ENCODE peak calls at places on chromosomes 11 and 22, in eight cellular contexts. One of them, this sample, is unnamed.

GRCh38 chr22:29625090-29625825 is 21.8 kb downstream of the NF2 start:
- DNase-seq in COR-L47: peak; percentile 25
- DNase-seq in activated CD4-positive, alpha-beta T cell treated with anti-CD3 and anti-CD28 coated beads, Interleukin-2, amount 50 U/mL, for 1 hour: peak; percentile 41
- DNase-seq in brain microvascular endothelial cell: peak; percentile 68
- DNase-seq in NCI-H2171: no peak
- DNase-seq in AG09319: peak; percentile 38
- DNase-seq in occipital lobe: no peak
- DNase-seq in NCI-H1436: no peak
- DNase-seq in this sample: no peak

GRCh38 chr11:75480890-75481190 is 44.9 kb downstream of the GDPD5 start:
- DNase-seq in NCI-H2171: no peak
- DNase-seq in AG09319: no peak
- DNase-seq in NCI-H1436: no peak
- DNase-seq in occipital lobe: no peak
- DNase-seq in activated CD4-positive, alpha-beta T cell treated with anti-CD3 and anti-CD28 coated beads, Interleukin-2, amount 50 U/mL, for 1 hour: no peak
- DNase-seq in COR-L47: no peak
- DNase-seq in brain microvascular endothelial cell: no peak
- DNase-seq in this sample: no peak

GRCh38 chr22:19109198-19110063 is 12.8 kb downstream of the DGCR2 start:
- DNase-seq in brain microvascular endothelial cell: no peak
- DNase-seq in AG09319: peak; percentile 49
- DNase-seq in NCI-H1436: no peak
- DNase-seq in NCI-H2171: no peak
- DNase-seq in activated CD4-positive, alpha-beta T cell treated with anti-CD3 and anti-CD28 coated beads, Interleukin-2, amount 50 U/mL, for 1 hour: peak; percentile 48
- DNase-seq in occipital lobe: no peak
- DNase-seq in COR-L47: no peak
- DNase-seq in this sample: no peak

GRCh38 chr11:65150513-65151271 is 16.4 kb upstream of the SYVN1 start:
- DNase-seq in COR-L47: peak; percentile 62
- DNase-seq in NCI-H2171: peak; percentile 70
- DNase-seq in NCI-H1436: no peak
- DNase-seq in AG09319: no peak
- DNase-seq in activated CD4-positive, alpha-beta T cell treated with anti-CD3 and anti-CD28 coated beads, Interleukin-2, amount 50 U/mL, for 1 hour: no peak
- DNase-seq in occipital lobe: peak; percentile 31
- DNase-seq in brain microvascular endothelial cell: peak; percentile 93
- DNase-seq in this sample: peak; percentile 48

GRCh38 chr11:44780940-44781631 is 54.3 kb downstream of the TSPAN18 start:
- DNase-seq in COR-L47: no peak
- DNase-seq in occipital lobe: no peak
- DNase-seq in NCI-H1436: no peak
- DNase-seq in brain microvascular endothelial cell: peak; percentile 49
- DNase-seq in NCI-H2171: no peak
- DNase-seq in activated CD4-positive, alpha-beta T cell treated with anti-CD3 and anti-CD28 coated beads, Interleukin-2, amount 50 U/mL, for 1 hour: no peak
- DNase-seq in AG09319: no peak
- DNase-seq in this sample: no peak

GRCh38 chr11:122853971-122854446 is 15.7 kb downstream of the CRTAM start:
- DNase-seq in brain microvascular endothelial cell: peak; percentile 80
- DNase-seq in AG09319: peak; percentile 69
- DNase-seq in activated CD4-positive, alpha-beta T cell treated with anti-CD3 and anti-CD28 coated beads, Interleukin-2, amount 50 U/mL, for 1 hour: peak; percentile 18
- DNase-seq in NCI-H1436: peak; percentile 34
- DNase-seq in COR-L47: peak; percentile 78
- DNase-seq in occipital lobe: no peak
- DNase-seq in NCI-H2171: peak; percentile 30
- DNase-seq in this sample: peak; percentile 53

GRCh38 chr11:11981364-11981763 is 27.1 kb downstream of the DKK3 start:
- DNase-seq in occipital lobe: no peak
- DNase-seq in brain microvascular endothelial cell: no peak
- DNase-seq in NCI-H2171: no peak
- DNase-seq in activated CD4-positive, alpha-beta T cell treated with anti-CD3 and anti-CD28 coated beads, Interleukin-2, amount 50 U/mL, for 1 hour: no peak
- DNase-seq in NCI-H1436: no peak
- DNase-seq in AG09319: no peak
- DNase-seq in COR-L47: no peak
- DNase-seq in this sample: no peak

GRCh38 chr11:120329556-120329955 is 4.5 kb downstream of the TLCD5 start:
- DNase-seq in NCI-H1436: no peak
- DNase-seq in brain microvascular endothelial cell: no peak
- DNase-seq in activated CD4-positive, alpha-beta T cell treated with anti-CD3 and anti-CD28 coated beads, Interleukin-2, amount 50 U/mL, for 1 hour: no peak
- DNase-seq in NCI-H2171: no peak
- DNase-seq in occipital lobe: no peak
- DNase-seq in AG09319: no peak
- DNase-seq in COR-L47: no peak
- DNase-seq in this sample: no peak

GRCh38 chr11:44886765-44887164 is 63.9 kb downstream of the TP53I11 start:
- DNase-seq in AG09319: peak; percentile 15
- DNase-seq in COR-L47: no peak
- DNase-seq in brain microvascular endothelial cell: peak; percentile 23
- DNase-seq in occipital lobe: no peak
- DNase-seq in NCI-H2171: no peak
- DNase-seq in activated CD4-positive, alpha-beta T cell treated with anti-CD3 and anti-CD28 coated beads, Interleukin-2, amount 50 U/mL, for 1 hour: no peak
- DNase-seq in NCI-H1436: no peak
- DNase-seq in this sample: no peak

GRCh38 chr11:102332611-102332994 is 14.4 kb upstream of the BIRC2 start:
- DNase-seq in AG09319: no peak
- DNase-seq in activated CD4-positive, alpha-beta T cell treated with anti-CD3 and anti-CD28 coated beads, Interleukin-2, amount 50 U/mL, for 1 hour: no peak
- DNase-seq in occipital lobe: no peak
- DNase-seq in NCI-H1436: no peak
- DNase-seq in NCI-H2171: no peak
- DNase-seq in COR-L47: no peak
- DNase-seq in brain microvascular endothelial cell: no peak
- DNase-seq in this sample: no peak